ENCODE peak calls at places on chromosomes 2 and 18, in nine cellular contexts. One of them, this sample, is unnamed.
A peak's percentile ranks its signal among the peaks of the same experiment; 100 is the strongest.

GRCh38 chr2:163834841-163835240 is 99.0 kb upstream of the FIGN start:
- DNase-seq in aorta: no peak
- DNase-seq in HTR-8/SVneo: no peak
- DNase-seq in pancreas: no peak
- DNase-seq in DMS153: no peak
- DNase-seq in transverse colon: no peak
- DNase-seq in RKO: no peak
- DNase-seq in KBM-7: no peak
- DNase-seq in activated CD4-positive, alpha-beta T cell treated with anti-CD3 and anti-CD28 coated beads for 24 hours: no peak
- DNase-seq in this sample: no peak

GRCh38 chr2:240933966-240934700 is 28.0 kb downstream of the CROCC2 start:
- DNase-seq in DMS153: no peak
- DNase-seq in KBM-7: no peak
- DNase-seq in pancreas: peak; percentile 55
- DNase-seq in RKO: no peak
- DNase-seq in HTR-8/SVneo: no peak
- DNase-seq in activated CD4-positive, alpha-beta T cell treated with anti-CD3 and anti-CD28 coated beads for 24 hours: no peak
- DNase-seq in transverse colon: peak; percentile 8
- DNase-seq in aorta: peak; percentile 44
- DNase-seq in this sample: peak; percentile 53

GRCh38 chr2:122955761-122956160 is 1069.3 kb upstream of the CNTNAP5 start:
- DNase-seq in aorta: no peak
- DNase-seq in pancreas: no peak
- DNase-seq in KBM-7: no peak
- DNase-seq in transverse colon: no peak
- DNase-seq in HTR-8/SVneo: no peak
- DNase-seq in DMS153: no peak
- DNase-seq in activated CD4-positive, alpha-beta T cell treated with anti-CD3 and anti-CD28 coated beads for 24 hours: no peak
- DNase-seq in RKO: no peak
- DNase-seq in this sample: no peak

GRCh38 chr2:241066893-241067341 is 35.2 kb downstream of the MTERF4 start:
- DNase-seq in RKO: peak; percentile 25
- DNase-seq in pancreas: peak; percentile 58
- DNase-seq in transverse colon: no peak
- DNase-seq in aorta: no peak
- DNase-seq in HTR-8/SVneo: peak; percentile 36
- DNase-seq in DMS153: no peak
- DNase-seq in KBM-7: no peak
- DNase-seq in activated CD4-positive, alpha-beta T cell treated with anti-CD3 and anti-CD28 coated beads for 24 hours: no peak
- DNase-seq in this sample: no peak

GRCh38 chr2:69594341-69594740 is 49.2 kb downstream of the AAK1 start:
- DNase-seq in RKO: no peak
- DNase-seq in KBM-7: no peak
- DNase-seq in pancreas: no peak
- DNase-seq in HTR-8/SVneo: no peak
- DNase-seq in DMS153: no peak
- DNase-seq in transverse colon: no peak
- DNase-seq in activated CD4-positive, alpha-beta T cell treated with anti-CD3 and anti-CD28 coated beads for 24 hours: no peak
- DNase-seq in aorta: no peak
- DNase-seq in this sample: no peak

GRCh38 chr18:47262397-47263196 is 11.1 kb upstream of the SKOR2 start:
- DNase-seq in pancreas: peak; percentile 53
- DNase-seq in DMS153: no peak
- DNase-seq in transverse colon: no peak
- DNase-seq in aorta: no peak
- DNase-seq in HTR-8/SVneo: no peak
- DNase-seq in activated CD4-positive, alpha-beta T cell treated with anti-CD3 and anti-CD28 coated beads for 24 hours: no peak
- DNase-seq in KBM-7: no peak
- DNase-seq in RKO: no peak
- DNase-seq in this sample: no peak

GRCh38 chr18:75625966-75626365 is 198.5 kb upstream of the SMIM21 start:
- DNase-seq in pancreas: no peak
- DNase-seq in HTR-8/SVneo: no peak
- DNase-seq in aorta: no peak
- DNase-seq in RKO: peak; percentile 0
- DNase-seq in transverse colon: no peak
- DNase-seq in KBM-7: no peak
- DNase-seq in DMS153: no peak
- DNase-seq in activated CD4-positive, alpha-beta T cell treated with anti-CD3 and anti-CD28 coated beads for 24 hours: no peak
- DNase-seq in this sample: no peak

GRCh38 chr2:85503168-85503610 is 35.8 kb upstream of the MAT2A start:
- DNase-seq in DMS153: no peak
- DNase-seq in transverse colon: peak; percentile 67
- DNase-seq in pancreas: no peak
- DNase-seq in HTR-8/SVneo: no peak
- DNase-seq in KBM-7: no peak
- DNase-seq in RKO: no peak
- DNase-seq in activated CD4-positive, alpha-beta T cell treated with anti-CD3 and anti-CD28 coated beads for 24 hours: no peak
- DNase-seq in aorta: no peak
- DNase-seq in this sample: no peak

GRCh38 chr2:196291873-196292800 is 120.8 kb upstream of the STK17B start:
- DNase-seq in transverse colon: no peak
- DNase-seq in pancreas: no peak
- DNase-seq in DMS153: no peak
- DNase-seq in KBM-7: peak; percentile 12
- DNase-seq in activated CD4-positive, alpha-beta T cell treated with anti-CD3 and anti-CD28 coated beads for 24 hours: no peak
- DNase-seq in aorta: no peak
- DNase-seq in HTR-8/SVneo: no peak
- DNase-seq in RKO: no peak
- DNase-seq in this sample: no peak

GRCh38 chr2:2192385-2192957 is 138.6 kb downstream of the MYT1L start:
- DNase-seq in KBM-7: no peak
- DNase-seq in DMS153: no peak
- DNase-seq in activated CD4-positive, alpha-beta T cell treated with anti-CD3 and anti-CD28 coated beads for 24 hours: no peak
- DNase-seq in pancreas: no peak
- DNase-seq in transverse colon: no peak
- DNase-seq in RKO: no peak
- DNase-seq in aorta: no peak
- DNase-seq in HTR-8/SVneo: no peak
- DNase-seq in this sample: no peak

GRCh38 chr2:231781798-231782726 is 980 bp upstream of the PDE6D start:
- DNase-seq in pancreas: no peak
- DNase-seq in RKO: peak; percentile 66
- DNase-seq in transverse colon: peak; percentile 43
- DNase-seq in DMS153: no peak
- DNase-seq in activated CD4-positive, alpha-beta T cell treated with anti-CD3 and anti-CD28 coated beads for 24 hours: no peak
- DNase-seq in aorta: no peak
- DNase-seq in HTR-8/SVneo: no peak
- DNase-seq in KBM-7: peak; percentile 70
- DNase-seq in this sample: peak; percentile 48

GRCh38 chr18:26458526-26459232 is 89.7 kb downstream of the KCTD1 start:
- DNase-seq in HTR-8/SVneo: no peak
- DNase-seq in DMS153: no peak
- DNase-seq in activated CD4-positive, alpha-beta T cell treated with anti-CD3 and anti-CD28 coated beads for 24 hours: no peak
- DNase-seq in pancreas: no peak
- DNase-seq in aorta: no peak
- DNase-seq in transverse colon: no peak
- DNase-seq in RKO: no peak
- DNase-seq in KBM-7: peak; percentile 51
- DNase-seq in this sample: no peak

GRCh38 chr18:13377496-13377895 is 158.9 kb downstream of the LDLRAD4 start:
- DNase-seq in RKO: no peak
- DNase-seq in KBM-7: peak; percentile 15
- DNase-seq in DMS153: no peak
- DNase-seq in transverse colon: no peak
- DNase-seq in HTR-8/SVneo: no peak
- DNase-seq in pancreas: no peak
- DNase-seq in aorta: no peak
- DNase-seq in activated CD4-positive, alpha-beta T cell treated with anti-CD3 and anti-CD28 coated beads for 24 hours: no peak
- DNase-seq in this sample: no peak

GRCh38 chr2:231187736-231188505 is 10.5 kb upstream of the ARMC9 start:
- DNase-seq in pancreas: no peak
- DNase-seq in DMS153: no peak
- DNase-seq in transverse colon: no peak
- DNase-seq in KBM-7: no peak
- DNase-seq in activated CD4-positive, alpha-beta T cell treated with anti-CD3 and anti-CD28 coated beads for 24 hours: no peak
- DNase-seq in HTR-8/SVneo: no peak
- DNase-seq in aorta: peak; percentile 93
- DNase-seq in RKO: no peak
- DNase-seq in this sample: no peak

GRCh38 chr18:36212978-36213303 is 25.6 kb downstream of the MOCOS start:
- DNase-seq in HTR-8/SVneo: no peak
- DNase-seq in KBM-7: no peak
- DNase-seq in transverse colon: no peak
- DNase-seq in pancreas: no peak
- DNase-seq in activated CD4-positive, alpha-beta T cell treated with anti-CD3 and anti-CD28 coated beads for 24 hours: no peak
- DNase-seq in aorta: no peak
- DNase-seq in DMS153: no peak
- DNase-seq in RKO: no peak
- DNase-seq in this sample: no peak

GRCh38 chr2:119366161-119366648 is 429 bp downstream of the C2orf76 start:
- DNase-seq in KBM-7: no peak
- DNase-seq in RKO: peak; percentile 20
- DNase-seq in transverse colon: peak; percentile 27
- DNase-seq in activated CD4-positive, alpha-beta T cell treated with anti-CD3 and anti-CD28 coated beads for 24 hours: no peak
- DNase-seq in DMS153: no peak
- DNase-seq in HTR-8/SVneo: no peak
- DNase-seq in pancreas: no peak
- DNase-seq in aorta: no peak
- DNase-seq in this sample: no peak

GRCh38 chr2:25274868-25275574 is 66.7 kb downstream of the DNMT3A start:
- DNase-seq in RKO: no peak
- DNase-seq in activated CD4-positive, alpha-beta T cell treated with anti-CD3 and anti-CD28 coated beads for 24 hours: no peak
- DNase-seq in pancreas: no peak
- DNase-seq in HTR-8/SVneo: no peak
- DNase-seq in aorta: peak; percentile 79
- DNase-seq in KBM-7: peak; percentile 35
- DNase-seq in transverse colon: no peak
- DNase-seq in DMS153: no peak
- DNase-seq in this sample: peak; percentile 41

GRCh38 chr2:229869226-229869625 is 52.6 kb downstream of the TRIP12 start:
- DNase-seq in DMS153: no peak
- DNase-seq in HTR-8/SVneo: no peak
- DNase-seq in aorta: no peak
- DNase-seq in RKO: no peak
- DNase-seq in activated CD4-positive, alpha-beta T cell treated with anti-CD3 and anti-CD28 coated beads for 24 hours: no peak
- DNase-seq in pancreas: no peak
- DNase-seq in KBM-7: no peak
- DNase-seq in transverse colon: no peak
- DNase-seq in this sample: no peak

GRCh38 chr18:45012286-45012685 is 331.6 kb downstream of the SETBP1 start:
- DNase-seq in RKO: no peak
- DNase-seq in HTR-8/SVneo: no peak
- DNase-seq in transverse colon: no peak
- DNase-seq in pancreas: no peak
- DNase-seq in DMS153: no peak
- DNase-seq in KBM-7: no peak
- DNase-seq in activated CD4-positive, alpha-beta T cell treated with anti-CD3 and anti-CD28 coated beads for 24 hours: no peak
- DNase-seq in aorta: no peak
- DNase-seq in this sample: no peak

GRCh38 chr2:172288603-172289002 is 138.8 kb upstream of the ITGA6 start:
- DNase-seq in RKO: peak; percentile 23
- DNase-seq in transverse colon: no peak
- DNase-seq in pancreas: no peak
- DNase-seq in KBM-7: no peak
- DNase-seq in aorta: no peak
- DNase-seq in DMS153: peak; percentile 63
- DNase-seq in HTR-8/SVneo: no peak
- DNase-seq in activated CD4-positive, alpha-beta T cell treated with anti-CD3 and anti-CD28 coated beads for 24 hours: peak; percentile 11
- DNase-seq in this sample: no peak

This sample was measured in upper lobe of left lung.